ENCODE peak calls at places on chromosomes 2 and 18, in four cellular contexts. One of them, this sample, is unnamed.

GRCh38 chr2:85053802-85054201 is 79.4 kb upstream of the TCF7L1 start:
- DNase-seq in lower lobe of right lung: no peak
- DNase-seq in endodermal cell: no peak
- DNase-seq in mammary epithelial cell: peak
- DNase-seq in this sample: no peak

GRCh38 chr2:158031371-158031770 is 70.3 kb upstream of the UPP2 start:
- DNase-seq in endodermal cell: no peak
- DNase-seq in mammary epithelial cell: no peak
- DNase-seq in lower lobe of right lung: no peak
- DNase-seq in this sample: no peak

GRCh38 chr2:164015328-164016123 is 279.7 kb upstream of the FIGN start:
- DNase-seq in endodermal cell: no peak
- DNase-seq in mammary epithelial cell: no peak
- DNase-seq in lower lobe of right lung: no peak
- DNase-seq in this sample: peak

GRCh38 chr2:157468931-157469708 is 25.2 kb upstream of the CYTIP start:
- DNase-seq in endodermal cell: no peak
- DNase-seq in lower lobe of right lung: no peak
- DNase-seq in mammary epithelial cell: peak
- DNase-seq in this sample: no peak

GRCh38 chr2:142992843-142993242 is 115.4 kb downstream of the KYNU start:
- DNase-seq in endodermal cell: no peak
- DNase-seq in mammary epithelial cell: no peak
- DNase-seq in lower lobe of right lung: no peak
- DNase-seq in this sample: no peak

GRCh38 chr2:6392966-6393365 is 472.7 kb downstream of the CMPK2 start:
- DNase-seq in lower lobe of right lung: no peak
- DNase-seq in endodermal cell: no peak
- DNase-seq in mammary epithelial cell: no peak
- DNase-seq in this sample: no peak

GRCh38 chr2:224284134-224284946 is 117.6 kb downstream of the FAM124B start:
- DNase-seq in mammary epithelial cell: peak
- DNase-seq in lower lobe of right lung: no peak
- DNase-seq in endodermal cell: peak
- DNase-seq in this sample: peak

GRCh38 chr18:75467396-75467795 is 39.9 kb upstream of the SMIM21 start:
- DNase-seq in lower lobe of right lung: no peak
- DNase-seq in endodermal cell: no peak
- DNase-seq in mammary epithelial cell: no peak
- DNase-seq in this sample: no peak

GRCh38 chr2:10385501-10385900 is 62.6 kb downstream of the ODC1 start:
- DNase-seq in mammary epithelial cell: no peak
- DNase-seq in lower lobe of right lung: no peak
- DNase-seq in endodermal cell: no peak
- DNase-seq in this sample: no peak
- TF ChIP-seq CTCF in mammary epithelial cell: no peak
- TF ChIP-seq CTCF in lower lobe of right lung: no peak
- TF ChIP-seq CTCF in endodermal cell: no peak
- TF ChIP-seq CTCF in this sample: no peak

DNA sequence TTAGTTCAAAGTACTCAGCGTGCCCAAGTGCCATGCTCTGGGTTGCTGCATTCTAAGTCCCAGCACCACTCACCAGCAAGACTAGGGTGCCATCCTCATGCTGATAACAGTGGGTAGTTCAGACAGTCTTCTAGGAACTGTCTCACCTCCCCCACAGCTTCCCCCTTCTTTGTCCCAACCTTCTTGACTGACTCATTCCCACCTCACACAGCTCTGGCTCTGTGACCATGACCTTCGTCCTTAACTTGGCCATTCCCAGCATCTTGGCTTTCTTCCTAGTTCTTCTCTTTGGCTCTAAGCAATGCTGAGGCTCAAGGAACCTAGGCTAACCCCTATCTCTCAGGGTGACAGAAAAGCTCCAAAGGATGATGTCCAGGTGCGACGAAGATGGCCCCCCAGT is 20.0 kb upstream of the CXCR4 start:
- DNase-seq in mammary epithelial cell: no peak
- DNase-seq in lower lobe of right lung: no peak
- DNase-seq in endodermal cell: no peak
- DNase-seq in this sample: no peak
- H3K4me3 ChIP-seq in mammary epithelial cell: no peak
- H3K4me3 ChIP-seq in lower lobe of right lung: no peak
- H3K4me3 ChIP-seq in endodermal cell: no peak
- H3K4me3 ChIP-seq in this sample: no peak

GRCh38 chr2:219495531-219496122 is 3.1 kb upstream of the GMPPA start:
- DNase-seq in mammary epithelial cell: peak
- DNase-seq in endodermal cell: peak
- DNase-seq in lower lobe of right lung: no peak
- DNase-seq in this sample: no peak
- TF ChIP-seq CTCF in mammary epithelial cell: peak
- TF ChIP-seq CTCF in endodermal cell: peak
- TF ChIP-seq CTCF in lower lobe of right lung: peak
- TF ChIP-seq CTCF in this sample: peak

GRCh38 chr2:15559379-15559778 is 1.8 kb downstream of the NBAS start:
- DNase-seq in endodermal cell: no peak
- DNase-seq in lower lobe of right lung: no peak
- DNase-seq in mammary epithelial cell: no peak
- DNase-seq in this sample: no peak
- H3K4me3 ChIP-seq in endodermal cell: peak
- H3K4me3 ChIP-seq in lower lobe of right lung: no peak
- H3K4me3 ChIP-seq in mammary epithelial cell: no peak
- H3K4me3 ChIP-seq in this sample: peak

DNA sequence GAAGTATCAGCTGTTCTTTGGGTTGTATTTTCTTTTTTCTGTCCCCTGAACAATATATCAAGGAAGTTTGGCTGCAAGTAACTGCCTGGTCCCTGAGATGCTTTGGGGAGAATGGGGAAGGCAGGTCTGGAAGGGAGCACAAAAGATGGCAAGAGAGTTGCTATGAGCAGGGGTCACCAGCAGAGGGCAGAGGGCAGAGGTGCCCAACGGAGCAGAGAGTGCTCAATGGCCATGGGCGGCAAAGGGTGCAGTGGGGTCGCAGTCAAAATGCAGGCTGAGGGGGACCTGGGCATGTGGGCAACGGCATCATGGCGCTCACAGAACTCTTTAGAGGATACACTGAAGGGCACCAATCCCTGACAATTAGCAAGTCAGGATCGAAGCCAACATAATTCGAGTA is 107.7 kb upstream of the ATP8B1 start:
- DNase-seq in mammary epithelial cell: no peak
- DNase-seq in lower lobe of right lung: no peak
- DNase-seq in endodermal cell: peak
- DNase-seq in this sample: no peak
- TF ChIP-seq CTCF in mammary epithelial cell: peak
- TF ChIP-seq CTCF in lower lobe of right lung: no peak
- TF ChIP-seq CTCF in endodermal cell: peak
- TF ChIP-seq CTCF in this sample: peak

This sample was measured in epithelial cell of proximal tubule.